ENCODE peak calls at places on chromosomes 5 and 9, in eight cellular contexts. G is K562, D is fibroblast of lung, A is GM23248, P is neuronal stem cell, Q is A549, O is SK-N-SH, C is PC-9. L is an unnamed sample.

GRCh38 chr5:69414885-69415583 is at the start of gene MARVELD2:
- DNase-seq in G (no peak), D (peak; percentile 54), A (peak; percentile 77), P (peak; percentile 47), Q (peak; percentile 77), O (peak; percentile 26), C (peak; percentile 82), L (peak; percentile 97)

GRCh38 chr9:2816476-2817141 is 27.3 kb downstream of the PUM3 start:
- DNase-seq in G (peak; percentile 6), D (peak; percentile 97), A (peak; percentile 86), P (no peak), Q (no peak), O (no peak), C (no peak), L (peak; percentile 28)

GRCh38 chr9:110452227-110452801 is 114.7 kb upstream of the TXNDC8 start:
- DNase-seq in G (no peak), D (no peak), A (peak; percentile 19), P (no peak), Q (peak; percentile 11), O (no peak), C (no peak), L (peak; percentile 36)

GRCh38 chr5:154461531-154461930 is 15.7 kb downstream of the SAP30L start:
- DNase-seq in G (no peak), D (no peak), A (peak; percentile 70), P (no peak), Q (peak; percentile 40), O (no peak), C (no peak), L (peak; percentile 71)

GRCh38 chr9:70865471-70865870 is 255.9 kb downstream of the TRPM3 start:
- DNase-seq in G (no peak), D (no peak), A (no peak), P (no peak), Q (peak; percentile 10), O (no peak), C (no peak), L (no peak)

GRCh38 chr9:116987902-116988301 is 300.8 kb downstream of the TRIM32 start:
- DNase-seq in G (no peak), D (no peak), A (no peak), P (no peak), Q (no peak), O (no peak), C (no peak), L (no peak)

GRCh38 chr5:95628933-95629332 is 9.0 kb downstream of the GPR150 start:
- DNase-seq in G (no peak), D (no peak), A (no peak), P (no peak), Q (no peak), O (no peak), C (no peak), L (peak; percentile 52)

GRCh38 chr9:29039258-29039657 is 1466.0 kb upstream of the C9orf72 start:
- DNase-seq in G (no peak), D (peak; percentile 19), A (no peak), P (no peak), Q (peak; percentile 10), O (no peak), C (peak; percentile 36), L (no peak)

GRCh38 chr9:37596504-37596903 is 4.1 kb upstream of the TOMM5 start:
- DNase-seq in G (no peak), D (no peak), A (peak; percentile 31), P (no peak), Q (no peak), O (no peak), C (no peak), L (no peak)

GRCh38 chr9:129270903-129271431 is 92.9 kb upstream of the IER5L start:
- DNase-seq in G (no peak), D (peak; percentile 95), A (peak; percentile 75), P (no peak), Q (no peak), O (no peak), C (no peak), L (no peak)

GRCh38 chr9:81394816-81395215 is 294.5 kb downstream of the TLE1 start:
- DNase-seq in G (no peak), D (no peak), A (no peak), P (no peak), Q (no peak), O (peak; percentile 10), C (no peak), L (no peak)

GRCh38 chr5:138661342-138661975 is 86.3 kb upstream of the HSPA9 start:
- DNase-seq in G (no peak), D (no peak), A (no peak), P (no peak), Q (no peak), O (no peak), C (no peak), L (no peak)

GRCh38 chr9:2132484-2133082 is 117.4 kb downstream of the SMARCA2 start:
- DNase-seq in G (peak; percentile 7), D (peak; percentile 24), A (peak; percentile 70), P (peak; percentile 17), Q (peak; percentile 27), O (peak; percentile 44), C (no peak), L (peak; percentile 76)

GRCh38 chr5:53323943-53324642 is 156.3 kb upstream of the FST start:
- DNase-seq in G (no peak), D (peak; percentile 30), A (no peak), P (no peak), Q (no peak), O (no peak), C (peak; percentile 88), L (no peak)

GRCh38 chr5:42858709-42859108 is 47.0 kb upstream of the SELENOP start:
- DNase-seq in G (no peak), D (peak; percentile 3), A (no peak), P (peak; percentile 21), Q (no peak), O (no peak), C (no peak), L (peak; percentile 54)

GRCh38 chr5:107863125-107863524 is 192.4 kb upstream of the EFNA5 start:
- DNase-seq in G (no peak), D (no peak), A (no peak), P (no peak), Q (no peak), O (no peak), C (no peak), L (no peak)

GRCh38 chr9:91395553-91396470 is 27.8 kb downstream of the NFIL3 start:
- DNase-seq in G (no peak), D (peak; percentile 95), A (peak; percentile 87), P (no peak), Q (no peak), O (no peak), C (peak; percentile 75), L (no peak)

GRCh38 chr5:142644127-142644526 is 41.8 kb downstream of the FGF1 start:
- DNase-seq in G (no peak), D (peak; percentile 52), A (peak; percentile 72), P (no peak), Q (no peak), O (no peak), C (no peak), L (no peak)

GRCh38 chr5:13866792-13867191 is 77.7 kb downstream of the DNAH5 start:
- DNase-seq in G (peak; percentile 34), D (peak; percentile 37), A (peak; percentile 55), P (peak; percentile 63), Q (peak; percentile 33), O (no peak), C (no peak), L (peak; percentile 71)

GRCh38 chr5:58490397-58491072 is 700 bp upstream of the GAPT start:
- DNase-seq in G (no peak), D (no peak), A (no peak), P (no peak), Q (no peak), O (no peak), C (no peak), L (no peak)

GRCh38 chr5:181121675-181122561 is 9.1 kb downstream of the OR2V1 start:
- DNase-seq in G (no peak), D (no peak), A (no peak), P (no peak), Q (peak; percentile 28), O (peak; percentile 30), C (no peak), L (peak; percentile 52)

DNA sequence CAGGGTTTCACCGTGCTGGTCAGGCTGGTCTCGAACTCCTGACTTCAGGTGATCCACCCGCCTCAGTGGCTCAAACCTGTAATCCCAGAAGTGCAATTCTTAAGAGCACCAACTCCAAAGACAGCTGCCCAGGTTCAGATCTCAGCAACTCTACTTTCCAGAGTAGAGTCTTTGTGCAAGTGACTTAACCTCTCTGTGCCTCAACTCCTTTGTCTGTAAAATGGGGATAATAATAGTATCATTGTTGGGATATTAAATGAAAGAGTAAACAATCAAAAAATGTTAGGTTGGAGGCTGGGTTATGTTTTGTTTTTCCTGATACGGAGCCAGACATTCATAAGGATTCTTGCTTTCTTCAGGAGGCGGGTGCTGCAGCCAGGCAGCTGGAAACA is 45.0 kb downstream of the FOXI1 start:
- DNase-seq in G (no peak), D (no peak), A (no peak), P (no peak), Q (no peak), O (no peak), C (no peak), L (no peak)
- H3K4me2 ChIP-seq in G (no peak overlapping the region), D (no peak overlapping the region), A (no peak overlapping the region), P (no peak overlapping the region), Q (peak overlapping the region; percentile 68), O (peak overlapping the region; percentile 37), C (peak overlapping the region; percentile 52), L (no peak overlapping the region)

GRCh38 chr5:2511131-2511530 is 240.3 kb downstream of the IRX2 start:
- DNase-seq in G (no peak), D (no peak), A (no peak), P (no peak), Q (no peak), O (no peak), C (no peak), L (no peak)
- H3K4me2 ChIP-seq in G (no peak overlapping the region), D (no peak overlapping the region), A (no peak overlapping the region), P (no peak overlapping the region), Q (no peak overlapping the region), O (no peak overlapping the region), C (no peak overlapping the region), L (no peak overlapping the region)

DNA sequence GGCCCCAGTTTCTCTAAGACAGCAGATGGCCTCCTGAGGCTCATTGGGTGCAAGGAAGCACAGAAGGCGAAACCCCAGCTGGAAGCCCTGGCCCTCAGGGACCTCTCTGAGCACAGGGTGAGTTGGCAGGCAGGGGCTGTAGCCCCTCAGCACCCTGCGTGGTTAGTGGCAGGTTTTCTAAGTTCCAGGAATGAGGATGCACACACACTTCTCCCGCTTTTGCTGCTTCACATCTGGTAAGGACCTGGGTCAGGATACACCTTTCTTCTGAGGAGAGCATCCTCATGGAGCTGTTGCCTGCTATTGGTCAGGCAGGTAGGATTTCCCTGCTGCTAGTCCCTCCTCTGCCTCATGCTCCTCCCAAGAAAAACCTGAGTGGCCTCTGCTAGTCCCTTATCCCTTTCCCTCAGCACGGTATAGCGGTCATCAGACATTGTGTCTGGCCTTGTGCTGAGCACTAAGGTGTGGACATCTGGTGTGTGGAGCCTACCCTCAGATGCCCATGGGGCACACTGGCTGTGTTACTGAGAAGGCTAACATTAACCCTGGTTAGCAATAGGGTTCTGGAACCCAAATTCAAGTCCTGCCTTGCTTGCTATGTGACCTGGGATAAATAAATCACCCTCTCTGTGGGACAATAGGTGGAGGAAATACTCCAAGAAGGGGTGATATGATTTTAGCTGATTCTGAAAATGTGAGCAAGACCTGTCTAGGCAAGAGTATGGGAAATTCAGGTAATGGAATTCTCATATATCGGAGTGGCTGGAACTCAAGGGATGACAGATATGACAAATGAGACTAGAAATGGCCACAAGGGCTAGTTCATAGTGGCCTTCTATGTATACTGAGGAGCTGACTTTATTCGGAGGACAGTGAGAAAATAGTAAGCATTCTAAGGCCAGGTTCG is 1.6 kb downstream of the SLC22A4 start:
- DNase-seq in G (no peak), D (no peak), A (peak; percentile 27), P (no peak), Q (no peak), O (no peak), C (no peak), L (no peak)
- H3K4me2 ChIP-seq in G (peak overlapping the region; percentile 99), D (peak overlapping the region; percentile 85), A (peak overlapping the region; percentile 86), P (peak overlapping the region; percentile 98), Q (peak overlapping the region; percentile 82), O (peak overlapping the region; percentile 98), C (peak overlapping the region; percentile 100), L (peak overlapping the region; percentile 95)

GRCh38 chr5:169063269-169063919 is 237.5 kb downstream of the SLIT3 start:
- DNase-seq in G (no peak), D (no peak), A (no peak), P (no peak), Q (no peak), O (no peak), C (no peak), L (peak; percentile 47)
- H3K4me2 ChIP-seq in G (no peak overlapping the region), D (no peak overlapping the region), A (no peak overlapping the region), P (no peak overlapping the region), Q (peak overlapping the region; percentile 37), O (peak overlapping the region; percentile 21), C (no peak overlapping the region), L (peak overlapping the region; percentile 9)

L was measured in GM23338.